ENCODE peak calls at places on chromosomes 7 and 10, in seven cellular contexts. W is HCT116; D is AG04449; A is IMR-90; Z is stimulated activated CD8-positive, alpha-beta memory T cell treated with anti-CD3 and anti-CD28 coated beads, Interleukin-7, amount 100 ng/mL, for 24 hours; O is HuH-7.5; U is stimulated activated CD4-positive, alpha-beta T cell treated with anti-CD3 and anti-CD28 coated beads, Interleukin-2, amount 100 ng/mL, for 24 hours. Y is an unnamed sample.

GRCh38 chr7:47266131-47266706 is 315.7 kb downstream of the TNS3 start:
- DNase-seq in W (peak), D (no peak), A (peak), Z (peak), O (peak), U (peak), Y (peak)

GRCh38 chr10:21808525-21808924 is 195.0 kb downstream of the DNAJC1 start:
- DNase-seq in W (no peak), D (no peak), A (no peak), Z (no peak), O (no peak), U (no peak), Y (no peak)

GRCh38 chr7:20249924-20250323 is 32.7 kb upstream of the MACC1 start:
- DNase-seq in W (no peak), D (no peak), A (no peak), Z (no peak), O (no peak), U (no peak), Y (no peak)

GRCh38 chr7:3589756-3590155 is 288.7 kb downstream of the SDK1 start:
- DNase-seq in W (no peak), D (no peak), A (no peak), Z (no peak), O (no peak), U (no peak), Y (no peak)

GRCh38 chr7:79874797-79875196 is 259.8 kb upstream of the GNAI1 start:
- DNase-seq in W (no peak), D (no peak), A (no peak), Z (no peak), O (no peak), U (no peak), Y (no peak)

GRCh38 chr7:127792528-127793342 is 140.7 kb downstream of the SND1 start:
- DNase-seq in W (no peak), D (no peak), A (no peak), Z (no peak), O (peak), U (peak), Y (peak)

GRCh38 chr10:30027057-30028005 is 32.1 kb downstream of the JCAD start:
- DNase-seq in W (peak), D (no peak), A (no peak), Z (peak), O (no peak), U (peak), Y (peak)

GRCh38 chr10:14062528-14063260 is 268.0 kb downstream of the FRMD4A start:
- DNase-seq in W (no peak), D (no peak), A (peak), Z (no peak), O (no peak), U (no peak), Y (no peak)

GRCh38 chr7:47954231-47954911 is 6.1 kb upstream of the PKD1L1 start:
- DNase-seq in W (no peak), D (no peak), A (peak), Z (no peak), O (no peak), U (no peak), Y (no peak)

GRCh38 chr7:23298141-23298851 is 843 bp upstream of the MALSU1 start:
- DNase-seq in W (no peak), D (peak), A (peak), Z (no peak), O (no peak), U (no peak), Y (no peak)

GRCh38 chr7:124779194-124779593 is 13.6 kb upstream of the GPR37 start:
- DNase-seq in W (no peak), D (no peak), A (no peak), Z (no peak), O (no peak), U (no peak), Y (no peak)

GRCh38 chr10:114337510-114338462 is 66.5 kb downstream of the AFAP1L2 start:
- DNase-seq in W (no peak), D (no peak), A (no peak), Z (no peak), O (no peak), U (no peak), Y (no peak)

GRCh38 chr10:97915346-97915745 is 65.7 kb downstream of the GOLGA7B start:
- DNase-seq in W (no peak), D (no peak), A (no peak), Z (no peak), O (no peak), U (no peak), Y (no peak)

GRCh38 chr7:106756884-106757283 is 95.9 kb upstream of the CCDC71L start:
- DNase-seq in W (no peak), D (no peak), A (no peak), Z (no peak), O (no peak), U (no peak), Y (no peak)

GRCh38 chr10:35328404-35329037 is 7.8 kb upstream of the CCNY start:
- DNase-seq in W (no peak), D (peak), A (peak), Z (no peak), O (no peak), U (no peak), Y (no peak)

GRCh38 chr10:3542185-3542611 is 242.8 kb downstream of the KLF6 start:
- DNase-seq in W (no peak), D (peak), A (peak), Z (no peak), O (no peak), U (no peak), Y (no peak)

GRCh38 chr10:110985497-110986270 is 66.3 kb downstream of the SHOC2 start:
- DNase-seq in W (no peak), D (no peak), A (no peak), Z (no peak), O (no peak), U (no peak), Y (no peak)

GRCh38 chr7:22549667-22550513 is 49.9 kb upstream of the STEAP1B start:
- DNase-seq in W (peak), D (no peak), A (peak), Z (no peak), O (peak), U (peak), Y (peak)

GRCh38 chr10:51675088-51675487 is 24.3 kb downstream of the CSTF2T start:
- DNase-seq in W (no peak), D (no peak), A (peak), Z (no peak), O (no peak), U (no peak), Y (no peak)

GRCh38 chr10:116000151-116000550 is 272.9 kb downstream of the GFRA1 start:
- DNase-seq in W (no peak), D (no peak), A (no peak), Z (no peak), O (no peak), U (no peak), Y (no peak)

GRCh38 chr10:42304341-42304740 is 334.0 kb downstream of the ZNF33B start:
- DNase-seq in W (no peak), D (no peak), A (peak), Z (no peak), O (no peak), U (no peak), Y (no peak)

GRCh38 chr7:129362528-129362927 is 71.7 kb upstream of the STRIP2 start:
- DNase-seq in W (no peak), D (no peak), A (no peak), Z (no peak), O (no peak), U (no peak), Y (no peak)

GRCh38 chr7:157032128-157032527 is 21.7 kb upstream of the MNX1 start:
- DNase-seq in W (no peak), D (no peak), A (no peak), Z (no peak), O (no peak), U (no peak), Y (no peak)